ENCODE peak calls at places on chromosomes 5 and 9, in five cellular contexts. D, H, N, T and A are unnamed samples. For H3K4me1 and H3K27me3, the result is how much of the 10 kb centered on the place peaks cover.

GRCh38 chr5:135153259-135153658 is 119.2 kb upstream of the PITX1 start:
- DNase-seq in T (no peak), D (no peak), N (no peak), H (no peak), A (no peak)

GRCh38 chr5:10019236-10019635 is 230.5 kb downstream of the ATPSCKMT start:
- DNase-seq in N (no peak), H (no peak), T (no peak), D (no peak), A (no peak)

GRCh38 chr5:115351356-115352195 is 55.1 kb upstream of the CCDC112 start:
- DNase-seq in N (no peak), D (no peak), H (peak), T (peak), A (no peak)

GRCh38 chr5:54539001-54539400 is 21.4 kb downstream of the SNX18 start:
- DNase-seq in T (no peak), N (no peak), H (no peak), D (no peak), A (no peak)

GRCh38 chr9:114616684-114617520 is 5.8 kb downstream of the TMEM268 start:
- DNase-seq in H (peak), T (no peak), D (no peak), N (no peak), A (peak)

GRCh38 chr5:140725799-140726471 is 25.7 kb downstream of the ZMAT2 start:
- DNase-seq in D (peak), H (peak), N (peak), T (peak), A (peak)

GRCh38 chr5:168047043-168047668 is 244.3 kb upstream of the WWC1 start:
- DNase-seq in N (no peak), H (peak), T (peak), D (peak), A (peak)

GRCh38 chr5:95406426-95407093 is 15.4 kb downstream of the FAM81B start:
- DNase-seq in D (no peak), H (peak), T (no peak), N (no peak), A (peak)

GRCh38 chr9:136062657-136063439 is 32.2 kb downstream of the NACC2 start:
- DNase-seq in N (peak), D (no peak), T (no peak), H (no peak), A (no peak)

GRCh38 chr5:10355071-10355889 is 1.8 kb downstream of the MARCHF6 start:
- DNase-seq in N (no peak), T (peak), H (no peak), D (no peak), A (peak)

GRCh38 chr5:122653087-122654017 is 121.5 kb upstream of the SNX2 start:
- DNase-seq in D (no peak), H (no peak), T (peak), N (no peak), A (peak)

GRCh38 chr9:73200694-73201432 is 49.2 kb downstream of the ANXA1 start:
- DNase-seq in T (peak), H (no peak), N (no peak), D (peak), A (peak)

GRCh38 chr9:105114956-105115728 is 129.3 kb upstream of the SLC44A1 start:
- DNase-seq in N (peak), D (no peak), H (peak), T (peak), A (no peak)

GRCh38 chr5:58462154-58462553 is 2.3 kb upstream of the PLK2 start:
- DNase-seq in H (no peak), N (no peak), T (no peak), D (no peak), A (peak)

GRCh38 chr9:2235623-2236022 is 220.5 kb downstream of the SMARCA2 start:
- DNase-seq in T (no peak), H (no peak), D (no peak), N (no peak), A (no peak)

GRCh38 chr5:39547548-39548154 is 122.9 kb upstream of the DAB2 start:
- DNase-seq in N (no peak), T (peak), H (peak), D (peak), A (peak)

GRCh38 chr9:77999231-77999631 is 32.4 kb downstream of the GNAQ start:
- DNase-seq in H (no peak), N (no peak), T (peak), D (no peak), A (peak)

GRCh38 chr5:171420429-171421231 is 1.2 kb downstream of the FGF18 start:
- DNase-seq in T (peak), H (peak), N (no peak), D (peak), A (no peak)

GRCh38 chr5:168177831-168178450 is 113.5 kb upstream of the WWC1 start:
- DNase-seq in D (peak), H (no peak), N (no peak), T (no peak), A (no peak)

GRCh38 chr9:102087141-102087540 is 348.7 kb upstream of the GRIN3A start:
- DNase-seq in N (no peak), T (no peak), D (no peak), H (no peak), A (peak)

GRCh38 chr9:72982161-72982799 is 29.4 kb upstream of the ALDH1A1 start:
- DNase-seq in D (no peak), T (no peak), H (no peak), N (no peak), A (no peak)

GRCh38 chr5:96614110-96614691 is 48.0 kb upstream of the CAST start:
- DNase-seq in H (peak), N (peak), T (peak), D (peak), A (peak)

GRCh38 chr9:35110327-35110758 is 5.3 kb downstream of the ATOSB start:
- DNase-seq in H (peak), D (no peak), T (peak), N (no peak), A (peak)

GRCh38 chr5:132425009-132425937 is 55.8 kb downstream of the SLC22A5 start:
- DNase-seq in D (no peak), H (no peak), T (peak), N (peak), A (no peak)

GRCh38 chr5:6730807-6731206 is 17.6 kb downstream of the TENT4A start:
- DNase-seq in N (no peak), T (no peak), H (no peak), D (no peak), A (no peak)

GRCh38 chr9:130235558-130236435 is 29.8 kb upstream of the HMCN2 start:
- DNase-seq in H (peak), N (peak), D (peak), T (peak), A (peak)

GRCh38 chr5:10602031-10602806 is 38.3 kb downstream of the ANKRD33B start:
- DNase-seq in N (no peak), T (no peak), D (no peak), H (no peak), A (peak)

GRCh38 chr5:61796773-61797172 is 464.7 kb downstream of the ZSWIM6 start:
- DNase-seq in D (no peak), T (no peak), N (no peak), H (no peak), A (no peak)

GRCh38 chr9:104831681-104832080 is 67.8 kb downstream of the NIPSNAP3B start:
- DNase-seq in T (peak), H (peak), D (no peak), N (no peak), A (no peak)

GRCh38 chr9:76373173-76373771 is 21.0 kb downstream of the RFK start:
- DNase-seq in D (no peak), H (peak), T (peak), N (no peak), A (no peak)

GRCh38 chr5:56159521-56159947 is 73.6 kb downstream of the ANKRD55 start:
- DNase-seq in N (no peak), H (no peak), T (no peak), D (no peak), A (no peak)
- H3K4me1 ChIP-seq in N (under half), H (under half), T (under half), D (under half), A (under half)

GRCh38 chr5:21067724-21068123 is 1079.7 kb upstream of the CDH18 start:
- DNase-seq in T (no peak), D (no peak), N (no peak), H (no peak), A (no peak)

GRCh38 chr5:21070871-21071270 is 1082.9 kb upstream of the CDH18 start:
- DNase-seq in N (no peak), D (no peak), T (no peak), H (no peak), A (no peak)

GRCh38 chr5:21071986-21072385 is 1084.0 kb upstream of the CDH18 start:
- DNase-seq in H (no peak), T (no peak), D (no peak), N (no peak), A (no peak)

DNA sequence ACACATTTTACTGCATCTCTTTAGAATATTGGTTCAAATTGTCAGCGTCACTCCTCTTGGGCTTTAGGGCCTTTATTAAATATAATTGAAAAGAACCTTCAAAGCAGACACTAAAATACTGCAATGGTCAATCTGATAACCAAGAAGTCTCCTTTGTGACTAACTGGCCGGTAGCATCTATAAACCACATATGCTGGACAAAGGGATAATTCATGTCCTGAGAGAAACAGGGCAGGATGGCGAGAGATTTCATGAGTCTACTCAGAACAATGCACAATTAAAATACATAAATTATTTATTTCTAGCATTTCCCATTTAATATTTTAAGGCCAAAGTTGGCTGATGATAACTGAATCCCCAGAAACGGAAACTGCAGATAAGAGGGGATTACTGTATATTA is 1083.4 kb upstream of the CDH18 start:
- DNase-seq in T (no peak), H (no peak), N (no peak), D (no peak), A (no peak)
- H3K27ac ChIP-seq in T (no peak), H (no peak), N (no peak), D (no peak), A (no peak)

GRCh38 chr9:131811405-131811804 is 71.5 kb upstream of the RAPGEF1 start:
- DNase-seq in T (no peak), D (no peak), N (no peak), H (no peak), A (no peak)
- H3K27me3 ChIP-seq in T (half or more), D (under half), N (under half), H (under half), A (under half)

GRCh38 chr9:121639619-121640018 is 11.8 kb upstream of the DAB2IP start:
- DNase-seq in T (no peak), D (no peak), H (no peak), N (no peak), A (no peak)
- H3K4me1 ChIP-seq in T (under half), D (under half), H (under half), N (under half), A (under half)

GRCh38 chr5:71807909-71808308 is 88.8 kb downstream of the CARTPT start:
- DNase-seq in H (no peak), D (no peak), T (no peak), N (no peak), A (no peak)

GRCh38 chr5:71810456-71811181 is 91.5 kb downstream of the CARTPT start:
- DNase-seq in N (no peak), D (no peak), H (no peak), T (no peak), A (no peak)

GRCh38 chr5:71809446-71809845 is 90.4 kb downstream of the CARTPT start:
- DNase-seq in N (no peak), D (no peak), T (no peak), H (no peak), A (no peak)

GRCh38 chr5:71811779-71812178 is 92.7 kb downstream of the CARTPT start:
- DNase-seq in T (no peak), N (no peak), D (no peak), H (no peak), A (no peak)

GRCh38 chr5:71810023-71810422 is 90.9 kb downstream of the CARTPT start:
- DNase-seq in T (no peak), N (no peak), H (no peak), D (no peak), A (no peak)
- H3K27ac ChIP-seq in T (no peak), N (no peak), H (no peak), D (no peak), A (no peak)